ENCODE peak calls at places on chromosomes 13 and 19, in eight cellular contexts. F is tibial nerve; Z is activated CD4-positive, alpha-beta T cell treated with anti-CD3 and anti-CD28 coated beads for 48 hours; W is fibroblast of the conjunctiva; M is stimulated activated CD8-positive, alpha-beta memory T cell treated with anti-CD3 and anti-CD28 coated beads, Interleukin-2, amount 100 ng/mL, for 48 hours; U is activated T-cell treated with anti-CD3 and anti-CD28 coated beads for 48 hours; K is T follicular helper cell; N is ascending aorta. E is an unnamed sample.

GRCh38 chr13:28044608-28045007 is 55.8 kb downstream of the FLT3 start:
- DNase-seq in K (no peak), W (no peak), N (no peak), Z (no peak), F (no peak), U (no peak), M (no peak), E (no peak)

GRCh38 chr13:75236774-75237173 is 245.2 kb downstream of the TBC1D4 start:
- DNase-seq in M (no peak), F (no peak), U (no peak), K (no peak), N (no peak), Z (no peak), W (no peak), E (no peak)

GRCh38 chr13:99386911-99387788 is 80.0 kb upstream of the GPR183 start:
- DNase-seq in Z (peak), M (peak), K (peak), W (no peak), F (peak), U (peak), N (no peak), E (peak)

GRCh38 chr19:2059422-2060201 is 8.6 kb upstream of the MKNK2 start:
- DNase-seq in K (no peak), Z (no peak), U (no peak), W (peak), N (peak), M (no peak), F (no peak), E (peak)

GRCh38 chr19:3508771-3509535 is 2.8 kb downstream of the FZR1 start:
- DNase-seq in N (no peak), M (no peak), W (no peak), U (no peak), F (no peak), K (no peak), Z (no peak), E (no peak)

GRCh38 chr19:1264801-1265610 is 4.1 kb upstream of the CIRBP start:
- DNase-seq in M (no peak), K (no peak), N (no peak), W (peak), Z (no peak), F (no peak), U (no peak), E (peak)

GRCh38 chr19:722553-723101 is 13.9 kb downstream of the PALM start:
- DNase-seq in M (no peak), Z (no peak), K (no peak), N (no peak), F (no peak), U (no peak), W (no peak), E (no peak)

GRCh38 chr13:96473463-96474157 is 383.7 kb downstream of the HS6ST3 start:
- DNase-seq in W (no peak), N (no peak), K (no peak), Z (no peak), M (no peak), U (no peak), F (no peak), E (no peak)

GRCh38 chr19:52226652-52227051 is 36.8 kb downstream of the PPP2R1A start:
- DNase-seq in Z (peak), F (no peak), W (no peak), K (no peak), N (no peak), U (peak), M (peak), E (no peak)

GRCh38 chr19:45424191-45425058 is 708 bp upstream of the ERCC1 start:
- DNase-seq in F (peak), Z (peak), M (peak), W (peak), K (no peak), N (peak), U (no peak), E (peak)

GRCh38 chr19:46932346-46932745 is 71.5 kb downstream of the ARHGAP35 start:
- DNase-seq in N (no peak), W (no peak), Z (no peak), F (no peak), U (no peak), M (no peak), K (no peak), E (no peak)

GRCh38 chr19:56974554-56975207 is 134.2 kb upstream of the PEG3 start:
- DNase-seq in U (no peak), N (no peak), Z (no peak), W (no peak), K (no peak), F (no peak), M (no peak), E (no peak)

GRCh38 chr19:13668964-13669363 is 95.4 kb upstream of the MRI1 start:
- DNase-seq in F (no peak), U (no peak), W (no peak), K (no peak), Z (no peak), N (no peak), M (no peak), E (no peak)

GRCh38 chr13:91369432-91369831 is 21.9 kb downstream of the MIR17HG start:
- DNase-seq in U (peak), N (no peak), W (no peak), F (no peak), Z (peak), K (no peak), M (no peak), E (no peak)

GRCh38 chr19:30328096-30328495 is 44.1 kb upstream of the ZNF536 start:
- DNase-seq in U (no peak), M (no peak), Z (no peak), K (no peak), N (no peak), F (no peak), W (no peak), E (no peak)

GRCh38 chr19:15297416-15298224 is 34.7 kb downstream of the BRD4 start:
- DNase-seq in U (no peak), W (peak), K (peak), F (no peak), M (no peak), Z (no peak), N (no peak), E (no peak)

GRCh38 chr13:40271931-40272775 is 394.3 kb downstream of the FOXO1 start:
- DNase-seq in N (peak), Z (peak), K (no peak), F (peak), U (peak), M (peak), W (peak), E (peak)

GRCh38 chr13:45542878-45543277 is 72.7 kb downstream of the ERICH6B start:
- DNase-seq in M (no peak), Z (no peak), W (no peak), U (no peak), N (no peak), K (no peak), F (no peak), E (no peak)

GRCh38 chr19:18895038-18895827 is 725 bp downstream of the CERS1 start:
- DNase-seq in W (peak), N (no peak), M (no peak), K (no peak), U (no peak), Z (no peak), F (peak), E (no peak)

GRCh38 chr13:102812616-102813287 is 13.8 kb downstream of the BIVM start:
- DNase-seq in W (no peak), U (no peak), K (no peak), M (no peak), Z (no peak), F (no peak), N (no peak), E (no peak)

GRCh38 chr13:39600766-39601165 is 2.2 kb downstream of the LHFPL6 start:
- DNase-seq in W (no peak), K (no peak), Z (no peak), U (no peak), M (no peak), N (no peak), F (peak), E (no peak)

GRCh38 chr19:7200739-7201138 is 93.5 kb downstream of the INSR start:
- DNase-seq in U (no peak), Z (peak), N (no peak), F (no peak), K (no peak), M (no peak), W (no peak), E (no peak)

GRCh38 chr19:10871711-10872550 is 578 bp downstream of the CARM1 start:
- DNase-seq in U (peak), N (no peak), F (no peak), K (peak), W (no peak), Z (peak), M (peak), E (peak)

GRCh38 chr13:30079501-30079900 is 227.8 kb downstream of the KATNAL1 start:
- DNase-seq in F (no peak), U (no peak), W (no peak), Z (no peak), M (no peak), K (no peak), N (no peak), E (no peak)

GRCh38 chr13:108961542-108962125 is 332.2 kb downstream of the MYO16 start:
- DNase-seq in U (no peak), M (no peak), F (no peak), W (peak), N (no peak), Z (no peak), K (no peak), E (no peak)

GRCh38 chr13:30072818-30073186 is 222.4 kb upstream of the UBL3 start:
- DNase-seq in M (no peak), F (no peak), N (no peak), Z (no peak), U (no peak), W (no peak), K (no peak), E (no peak)

GRCh38 chr19:47786566-47786965 is 8.1 kb downstream of the SELENOW start:
- DNase-seq in W (no peak), U (no peak), F (no peak), M (no peak), N (no peak), Z (no peak), K (no peak), E (no peak)

GRCh38 chr19:5430237-5430636 is 25.0 kb upstream of the ZNRF4 start:
- DNase-seq in M (no peak), N (no peak), Z (no peak), F (no peak), U (no peak), W (no peak), K (no peak), E (no peak)

GRCh38 chr19:3986260-3987041 is 1.2 kb upstream of the EEF2 start:
- DNase-seq in W (peak), U (no peak), M (no peak), F (peak), Z (peak), N (no peak), K (no peak), E (peak)

GRCh38 chr13:48410199-48410598 is 2.7 kb downstream of the LPAR6 start:
- DNase-seq in Z (no peak), N (no peak), K (no peak), U (no peak), M (no peak), W (no peak), F (no peak), E (no peak)

GRCh38 chr19:7340959-7341837 is 7.5 kb upstream of the ARHGEF18 start:
- DNase-seq in W (peak), Z (peak), M (peak), F (peak), N (no peak), U (peak), K (peak), E (peak)

GRCh38 chr13:85864963-85865530 is 65.8 kb upstream of the SLITRK6 start:
- DNase-seq in W (no peak), N (no peak), F (no peak), M (no peak), K (no peak), U (no peak), Z (no peak), E (no peak)

GRCh38 chr19:55097864-55098715 is 19.3 kb downstream of the PPP1R12C start:
- DNase-seq in Z (no peak), W (no peak), U (no peak), F (no peak), N (no peak), M (no peak), K (no peak), E (no peak)

GRCh38 chr19:51607920-51608562 is 22.2 kb downstream of the SIGLEC5 start:
- DNase-seq in M (peak), W (peak), Z (peak), F (peak), U (peak), N (peak), K (peak), E (peak)

GRCh38 chr19:49829200-49829599 is 11.1 kb downstream of the MED25 start:
- DNase-seq in F (no peak), Z (no peak), N (no peak), U (no peak), W (no peak), K (no peak), M (no peak), E (no peak)

GRCh38 chr19:40687525-40688016 is 2.9 kb downstream of the NUMBL start:
- DNase-seq in N (peak), U (no peak), F (peak), W (peak), K (no peak), Z (no peak), M (no peak), E (peak)

GRCh38 chr13:110000534-110001345 is 214.4 kb upstream of the IRS2 start:
- DNase-seq in N (no peak), Z (no peak), F (no peak), K (no peak), M (no peak), U (no peak), W (no peak), E (no peak)

GRCh38 chr13:47175172-47175806 is 278.4 kb upstream of the HTR2A start:
- DNase-seq in M (no peak), W (peak), U (no peak), K (no peak), N (no peak), F (no peak), Z (no peak), E (no peak)

GRCh38 chr13:113238542-113238941 is 29.1 kb downstream of the CUL4A start:
- DNase-seq in F (no peak), M (no peak), K (no peak), N (no peak), U (no peak), W (no peak), Z (no peak), E (no peak)

E was measured in stomach.